ENCODE peak calls at places on chromosomes 16 and 17, in four cellular contexts. T, K, C and Z are unnamed samples.

GRCh38 chr17:7383742-7384488 is 3.0 kb downstream of the TNK1 start:
- DNase-seq in T (peak), K (no peak), C (no peak), Z (no peak)

GRCh38 chr17:64073771-64074703 is 53.6 kb upstream of the ICAM2 start:
- DNase-seq in T (no peak), K (no peak), C (peak), Z (no peak)

GRCh38 chr16:84278968-84279367 is 15.7 kb upstream of the WFDC1 start:
- DNase-seq in T (no peak), K (no peak), C (no peak), Z (no peak)

GRCh38 chr17:1649116-1649843 is 386 bp downstream of the RILP start:
- DNase-seq in T (peak), K (peak), C (no peak), Z (peak)

GRCh38 chr17:20225162-20226115 is 216.3 kb downstream of the SPECC1 start:
- DNase-seq in T (no peak), K (no peak), C (no peak), Z (no peak)

GRCh38 chr16:71746442-71747046 is 22.0 kb upstream of the PHLPP2 start:
- DNase-seq in T (peak), K (peak), C (no peak), Z (peak)

GRCh38 chr17:1958134-1958881 is 66.8 kb downstream of the RTN4RL1 start:
- DNase-seq in T (no peak), K (no peak), C (no peak), Z (no peak)

GRCh38 chr17:60396412-60396811 is 4.5 kb upstream of the USP32 start:
- DNase-seq in T (no peak), K (no peak), C (no peak), Z (no peak)

DNA sequence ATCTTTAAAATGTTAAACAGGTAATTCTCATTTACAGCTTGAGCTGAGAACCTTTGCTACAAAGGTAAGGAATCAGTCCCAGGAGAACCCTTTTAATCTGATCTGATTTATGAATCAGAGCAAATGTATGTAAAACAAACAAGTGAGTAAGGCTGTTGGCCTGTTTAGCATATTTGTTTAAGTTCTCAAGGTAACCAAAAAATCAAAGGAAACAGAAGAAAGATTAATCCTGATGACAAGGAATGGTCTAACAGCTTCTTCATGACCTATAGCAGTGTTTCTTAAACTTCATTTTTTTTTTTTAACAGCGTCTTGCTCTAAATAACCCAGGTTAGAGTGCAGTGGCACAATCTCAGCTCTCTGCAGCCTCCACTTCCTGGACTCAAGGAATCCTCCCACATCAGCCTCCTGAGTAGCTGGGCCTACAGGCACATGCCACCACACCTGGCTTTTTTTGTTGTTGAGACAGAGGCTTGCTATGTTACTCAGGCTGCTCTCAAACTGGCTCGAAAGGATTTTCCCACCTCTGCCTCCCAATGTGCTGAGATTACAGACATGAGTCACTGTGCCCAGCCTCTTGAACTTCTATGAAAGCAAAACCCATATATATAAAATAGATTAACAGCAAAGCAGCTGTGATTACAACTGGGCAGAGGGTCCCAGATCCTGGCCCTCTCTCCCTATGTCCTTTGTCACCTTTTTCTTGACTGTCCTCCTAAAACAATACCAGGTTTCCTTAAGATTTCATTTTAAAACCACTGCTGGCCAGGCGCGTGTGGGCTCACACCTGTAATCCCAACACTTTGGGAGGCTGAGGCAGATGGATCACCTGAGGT is 5.1 kb upstream of the JPT1 start:
- DNase-seq in T (peak), K (no peak), C (no peak), Z (no peak)
- TF ChIP-seq SMC3 in T (no peak), K (no peak), C (no peak), Z (no peak)

GRCh38 chr16:19744670-19745069 is 26.6 kb downstream of the IQCK start:
- DNase-seq in T (no peak), K (no peak), C (no peak), Z (no peak)
- TF ChIP-seq CEBPB in T (no peak), K (no peak), C (no peak), Z (no peak)

DNA sequence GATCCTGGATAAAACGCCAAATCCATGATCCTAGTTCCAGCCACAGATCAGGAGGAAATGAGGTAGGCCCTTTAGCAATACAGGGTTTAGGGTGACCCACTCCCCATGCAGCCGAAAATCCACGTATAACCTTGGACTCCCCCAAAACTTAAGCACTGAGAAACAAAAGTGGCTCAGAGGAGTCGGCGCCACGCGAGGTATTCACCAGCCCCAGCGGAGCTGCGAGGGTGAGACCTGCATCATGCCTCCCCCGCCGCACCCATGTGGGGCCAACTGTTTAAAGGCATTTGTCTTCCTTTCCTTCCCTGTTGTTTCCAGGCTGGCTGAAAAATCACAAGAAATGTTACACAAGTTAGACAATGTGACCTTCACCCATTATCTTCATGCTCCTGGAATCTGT is 98.3 kb upstream of the METRNL start:
- DNase-seq in T (no peak), K (no peak), C (no peak), Z (no peak)
- TF ChIP-seq SMC3 in T (no peak), K (no peak), C (no peak), Z (no peak)

GRCh38 chr17:68346448-68346847 is 55.2 kb downstream of the ARSG start:
- DNase-seq in T (no peak), K (no peak), C (peak), Z (no peak)
- TF ChIP-seq CEBPB in T (no peak), K (no peak), C (no peak), Z (no peak)

DNA sequence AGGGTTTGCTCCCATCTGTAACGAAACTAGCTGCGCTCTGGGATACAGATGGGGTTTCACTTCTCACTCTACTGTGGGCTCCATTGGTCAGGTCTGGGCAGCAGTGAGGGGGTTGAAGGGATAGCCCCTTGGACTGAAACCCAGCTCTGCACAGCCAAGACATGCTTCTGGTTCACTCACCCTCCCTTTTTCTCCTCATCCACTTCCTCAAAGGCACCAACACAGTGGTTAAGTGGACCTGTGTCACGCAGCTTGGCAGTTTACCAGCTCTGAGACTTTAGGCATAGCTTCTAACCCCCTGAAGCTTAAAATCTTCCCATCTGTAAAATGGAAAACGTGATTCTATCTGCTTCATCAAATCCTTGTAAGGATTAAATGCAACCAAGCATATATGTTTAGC is 11.5 kb upstream of the KRT38 start:
- DNase-seq in T (no peak), K (no peak), C (no peak), Z (no peak)
- TF ChIP-seq SMC3 in T (no peak), K (no peak), C (no peak), Z (no peak)

GRCh38 chr16:31113420-31114124 is 3.9 kb upstream of the KAT8 start:
- DNase-seq in T (no peak), K (no peak), C (no peak), Z (no peak)

GRCh38 chr16:31117384-31118222 is at the start of gene KAT8:
- DNase-seq in T (peak), K (peak), C (peak), Z (peak)

GRCh38 chr16:31114468-31114867 is 3.0 kb upstream of the KAT8 start:
- DNase-seq in T (no peak), K (no peak), C (no peak), Z (no peak)

GRCh38 chr16:31120129-31120528 is 2.7 kb downstream of the KAT8 start:
- DNase-seq in T (no peak), K (no peak), C (no peak), Z (no peak)

GRCh38 chr16:31118223-31119155 is 1.0 kb downstream of the KAT8 start:
- DNase-seq in T (peak), K (no peak), C (no peak), Z (no peak)
- TF ChIP-seq CEBPB in T (peak), K (no peak), C (no peak), Z (no peak)

GRCh38 chr16:13904179-13904691 is 15.7 kb upstream of the ERCC4 start:
- DNase-seq in T (no peak), K (no peak), C (no peak), Z (no peak)

GRCh38 chr16:13907431-13907830 is 12.5 kb upstream of the ERCC4 start:
- DNase-seq in T (no peak), K (no peak), C (no peak), Z (no peak)

GRCh38 chr16:13909069-13909468 is 10.9 kb upstream of the ERCC4 start:
- DNase-seq in T (no peak), K (no peak), C (no peak), Z (no peak)

GRCh38 chr16:13909872-13910303 is 10.1 kb upstream of the ERCC4 start:
- DNase-seq in T (peak), K (no peak), C (no peak), Z (peak)

GRCh38 chr16:13906426-13907089 is 13.4 kb upstream of the ERCC4 start:
- DNase-seq in T (no peak), K (peak), C (no peak), Z (no peak)
- TF ChIP-seq SMC3 in T (no peak), K (no peak), C (no peak), Z (no peak)

GRCh38 chr17:14359251-14359939 is 58.5 kb downstream of the HS3ST3B1 start:
- DNase-seq in T (no peak), K (no peak), C (peak), Z (no peak)
- TF ChIP-seq CEBPB in T (no peak), K (no peak), C (no peak), Z (no peak)

GRCh38 chr16:35102780-35103403 is 1643.5 kb downstream of the TP53TG3F start:
- DNase-seq in T (no peak), K (peak), C (no peak), Z (peak)
- TF ChIP-seq SMC3 in T (no peak), K (no peak), C (no peak), Z (no peak)